ENCODE peak calls at places on chromosomes 5 and 9, in nine cellular contexts. I, N, Y, L, O, S, W, Q and R are unnamed samples.

GRCh38 chr9:99576002-99576401 is 245.7 kb upstream of the NR4A3 start:
- DNase-seq in I (no peak), N (no peak), Y (peak; percentile 37), L (no peak), O (no peak), S (no peak), W (no peak), Q (no peak), R (peak; percentile 36)

GRCh38 chr5:132839426-132840301 is 9.2 kb upstream of the SHROOM1 start:
- DNase-seq in I (no peak), N (no peak), Y (no peak), L (no peak), O (no peak), S (no peak), W (no peak), Q (no peak), R (no peak)

GRCh38 chr5:34833090-34833489 is 5.9 kb upstream of the TTC23L start:
- DNase-seq in I (no peak), N (no peak), Y (no peak), L (no peak), O (no peak), S (no peak), W (no peak), Q (no peak), R (no peak)

GRCh38 chr9:25678147-25678666 is at the start of gene TUSC1:
- DNase-seq in I (peak; percentile 93), N (peak; percentile 18), Y (peak; percentile 50), L (no peak), O (peak; percentile 15), S (no peak), W (peak; percentile 85), Q (peak; percentile 54), R (peak; percentile 21)

GRCh38 chr9:109886617-109887016 is 106.6 kb downstream of the PALM2AKAP2 start:
- DNase-seq in I (no peak), N (no peak), Y (no peak), L (no peak), O (no peak), S (no peak), W (no peak), Q (no peak), R (no peak)

GRCh38 chr9:134166374-134166773 is 2.0 kb upstream of the RNU6ATAC start:
- DNase-seq in I (no peak), N (no peak), Y (no peak), L (no peak), O (no peak), S (no peak), W (no peak), Q (no peak), R (no peak)

GRCh38 chr5:94884294-94884693 is 265.8 kb downstream of the SLF1 start:
- DNase-seq in I (no peak), N (no peak), Y (peak; percentile 31), L (no peak), O (no peak), S (no peak), W (no peak), Q (peak; percentile 28), R (no peak)

GRCh38 chr5:126780165-126780827 is 3.4 kb downstream of the LMNB1 start:
- DNase-seq in I (no peak), N (peak; percentile 52), Y (peak; percentile 39), L (no peak), O (peak; percentile 60), S (peak; percentile 71), W (peak; percentile 38), Q (no peak), R (peak; percentile 49)

GRCh38 chr5:139684881-139685749 is 37.0 kb downstream of the CXXC5 start:
- DNase-seq in I (no peak), N (no peak), Y (peak; percentile 58), L (no peak), O (no peak), S (no peak), W (peak; percentile 87), Q (no peak), R (no peak)

GRCh38 chr9:88197781-88198345 is 59.6 kb upstream of the SPATA31C2 start:
- DNase-seq in I (no peak), N (no peak), Y (no peak), L (no peak), O (no peak), S (no peak), W (no peak), Q (no peak), R (no peak)

GRCh38 chr5:31811210-31811609 is 172.3 kb downstream of the PDZD2 start:
- DNase-seq in I (no peak), N (no peak), Y (no peak), L (no peak), O (no peak), S (no peak), W (no peak), Q (no peak), R (no peak)

GRCh38 chr5:159057426-159057825 is 42.3 kb downstream of the EBF1 start:
- DNase-seq in I (no peak), N (no peak), Y (no peak), L (no peak), O (no peak), S (no peak), W (no peak), Q (no peak), R (no peak)

GRCh38 chr5:107915413-107915812 is 244.7 kb upstream of the EFNA5 start:
- DNase-seq in I (no peak), N (no peak), Y (no peak), L (no peak), O (no peak), S (no peak), W (no peak), Q (no peak), R (no peak)

GRCh38 chr5:76692651-76693050 is 23.3 kb upstream of the F2R start:
- DNase-seq in I (no peak), N (no peak), Y (no peak), L (no peak), O (no peak), S (no peak), W (no peak), Q (no peak), R (no peak)

GRCh38 chr9:113705938-113706519 is 170.1 kb upstream of the ZNF618 start:
- DNase-seq in I (no peak), N (no peak), Y (peak; percentile 52), L (no peak), O (no peak), S (no peak), W (peak; percentile 43), Q (no peak), R (peak; percentile 36)

GRCh38 chr5:148309019-148309418 is 3.2 kb upstream of the SPINK7 start:
- DNase-seq in I (no peak), N (no peak), Y (no peak), L (no peak), O (no peak), S (no peak), W (no peak), Q (no peak), R (no peak)

GRCh38 chr5:158858011-158858410 is 241.7 kb downstream of the EBF1 start:
- DNase-seq in I (no peak), N (no peak), Y (no peak), L (no peak), O (no peak), S (no peak), W (no peak), Q (no peak), R (no peak)

GRCh38 chr5:132050136-132050535 is 10.3 kb upstream of the IL3 start:
- DNase-seq in I (peak; percentile 63), N (no peak), Y (peak; percentile 17), L (no peak), O (no peak), S (no peak), W (peak; percentile 3), Q (no peak), R (no peak)

GRCh38 chr5:38765461-38765861 is 80.4 kb upstream of the OSMR start:
- DNase-seq in I (no peak), N (no peak), Y (no peak), L (no peak), O (no peak), S (no peak), W (no peak), Q (no peak), R (no peak)

GRCh38 chr5:140018096-140018481 is 25.0 kb downstream of the NRG2 start:
- DNase-seq in I (no peak), N (no peak), Y (no peak), L (no peak), O (no peak), S (no peak), W (no peak), Q (no peak), R (no peak)

GRCh38 chr5:154523704-154524103 is 45.7 kb upstream of the HAND1 start:
- DNase-seq in I (no peak), N (no peak), Y (no peak), L (no peak), O (no peak), S (no peak), W (no peak), Q (no peak), R (no peak)

GRCh38 chr9:32703635-32704034 is 68.2 kb upstream of the TAF1L start:
- DNase-seq in I (no peak), N (no peak), Y (peak; percentile 50), L (no peak), O (no peak), S (no peak), W (no peak), Q (no peak), R (peak; percentile 29)

GRCh38 chr9:104568868-104569267 is at the start of gene OR13C8:
- DNase-seq in I (no peak), N (no peak), Y (no peak), L (no peak), O (no peak), S (no peak), W (no peak), Q (no peak), R (no peak)

GRCh38 chr5:16669776-16670175 is 53.0 kb upstream of the RETREG1 start:
- DNase-seq in I (no peak), N (no peak), Y (no peak), L (no peak), O (no peak), S (no peak), W (no peak), Q (no peak), R (no peak)

GRCh38 chr5:147504001-147504400 is 5.9 kb downstream of the DPYSL3 start:
- DNase-seq in I (no peak), N (no peak), Y (no peak), L (no peak), O (no peak), S (no peak), W (no peak), Q (no peak), R (no peak)

GRCh38 chr5:56105511-56106372 is 111.0 kb upstream of the IL6ST start:
- DNase-seq in I (no peak), N (no peak), Y (no peak), L (no peak), O (no peak), S (no peak), W (no peak), Q (no peak), R (no peak)

GRCh38 chr5:92769986-92770385 is 811.0 kb downstream of the NR2F1-AS1 start:
- DNase-seq in I (no peak), N (no peak), Y (no peak), L (no peak), O (no peak), S (no peak), W (no peak), Q (no peak), R (no peak)